ENCODE peak calls at places on chromosomes 4 and X, in six cellular contexts. B is right lobe of liver, Y is fibroblast of lung, Z is A549, U is psoas muscle, C is lung. E is an unnamed sample. For H3K4me1, the result is how much of the 10 kb centered on the place peaks cover.

GRCh38 chr4:169270156-169270809 is 473 bp downstream of the SH3RF1 start:
- DNase-seq in Z (peak), U (peak), B (peak), C (peak), Y (peak), E (peak)

GRCh38 chrX:133171962-133172708 is 46.0 kb downstream of the TFDP3 start:
- DNase-seq in Y (peak), Z (peak), U (no peak), B (no peak), C (no peak), E (no peak)

GRCh38 chr4:127708985-127709384 is 21.2 kb upstream of the SLC25A31 start:
- DNase-seq in U (no peak), Y (peak), Z (peak), B (no peak), C (no peak), E (no peak)

GRCh38 chr4:94240384-94240783 is 32.7 kb downstream of the SMARCAD1 start:
- DNase-seq in C (no peak), Y (no peak), B (no peak), Z (no peak), U (no peak), E (no peak)

GRCh38 chr4:41362647-41363383 is 106.1 kb downstream of the UCHL1 start:
- DNase-seq in Y (no peak), Z (no peak), C (no peak), U (no peak), B (no peak), E (no peak)

GRCh38 chr4:13985824-13986223 is 358.3 kb upstream of the BOD1L1 start:
- DNase-seq in Y (peak), C (no peak), U (no peak), B (no peak), Z (no peak), E (no peak)

GRCh38 chr4:3338976-3339531 is 46.2 kb downstream of the RGS12 start:
- DNase-seq in C (peak), U (no peak), Y (no peak), Z (no peak), B (no peak), E (no peak)

GRCh38 chr4:148438047-148438446 is 4.2 kb downstream of the NR3C2 start:
- DNase-seq in C (no peak), Z (no peak), B (no peak), Y (no peak), U (no peak), E (no peak)

GRCh38 chr4:95889662-95890061 is 49.8 kb downstream of the PDHA2 start:
- DNase-seq in U (no peak), B (no peak), C (no peak), Z (no peak), Y (no peak), E (no peak)

GRCh38 chrX:48892896-48893295 is 4.7 kb downstream of the TIMM17B start:
- DNase-seq in Z (no peak), Y (no peak), U (no peak), B (no peak), C (no peak), E (no peak)

GRCh38 chrX:15343075-15343476 is 7.8 kb upstream of the PIGA start:
- DNase-seq in Y (peak), Z (peak), C (peak), B (no peak), U (no peak), E (no peak)

GRCh38 chr4:127782275-127783025 is at the start of gene HSPA4L:
- DNase-seq in U (peak), B (peak), C (no peak), Z (peak), Y (peak), E (peak)

GRCh38 chrX:11296051-11296450 is 2.8 kb downstream of the AMELX start:
- DNase-seq in C (no peak), Z (no peak), Y (no peak), U (no peak), B (no peak), E (no peak)

GRCh38 chr4:98653890-98654867 is 4.2 kb downstream of the TSPAN5 start:
- DNase-seq in Z (peak), U (no peak), B (no peak), C (no peak), Y (peak), E (no peak)

GRCh38 chr4:125315571-125316390 is 1.0 kb downstream of the FAT4 start:
- DNase-seq in U (peak), B (peak), C (peak), Z (peak), Y (peak), E (no peak)

GRCh38 chr4:185602397-185602796 is 67.1 kb upstream of the PDLIM3 start:
- DNase-seq in U (no peak), B (no peak), C (no peak), Z (no peak), Y (no peak), E (no peak)

GRCh38 chrX:77415882-77416281 is 31.3 kb upstream of the FGF16 start:
- DNase-seq in Y (no peak), Z (no peak), C (no peak), B (no peak), U (no peak), E (no peak)

GRCh38 chr4:150355858-150356455 is 226.0 kb upstream of the MAB21L2 start:
- DNase-seq in C (no peak), B (no peak), Z (no peak), Y (no peak), U (no peak), E (no peak)

GRCh38 chr4:92047209-92047877 is 256.4 kb upstream of the GRID2 start:
- DNase-seq in B (no peak), Z (no peak), Y (peak), C (no peak), U (no peak), E (no peak)

GRCh38 chr4:6470502-6471302 is 1.7 kb downstream of the PPP2R2C start:
- DNase-seq in Y (peak), U (peak), Z (peak), C (no peak), B (peak), E (no peak)

GRCh38 chr4:83364312-83364711 is 29.7 kb upstream of the HPSE start:
- DNase-seq in Z (no peak), Y (no peak), U (no peak), B (no peak), C (no peak), E (no peak)

GRCh38 chr4:118265312-118266144 is 87.3 kb downstream of the PRSS12 start:
- DNase-seq in U (no peak), Z (no peak), Y (no peak), B (peak), C (peak), E (peak)

GRCh38 chrX:46574941-46575381 is 1.4 kb downstream of the CHST7 start:
- DNase-seq in Z (no peak), B (peak), Y (no peak), U (peak), C (no peak), E (peak)

GRCh38 chrX:153765138-153766079 is 1.4 kb downstream of the PLXNB3 start:
- DNase-seq in B (peak), Z (no peak), U (peak), C (no peak), Y (no peak), E (no peak)
- H3K4me3 ChIP-seq in B (no peak), Z (no peak), U (no peak), C (no peak), Y (peak), E (no peak)

DNA sequence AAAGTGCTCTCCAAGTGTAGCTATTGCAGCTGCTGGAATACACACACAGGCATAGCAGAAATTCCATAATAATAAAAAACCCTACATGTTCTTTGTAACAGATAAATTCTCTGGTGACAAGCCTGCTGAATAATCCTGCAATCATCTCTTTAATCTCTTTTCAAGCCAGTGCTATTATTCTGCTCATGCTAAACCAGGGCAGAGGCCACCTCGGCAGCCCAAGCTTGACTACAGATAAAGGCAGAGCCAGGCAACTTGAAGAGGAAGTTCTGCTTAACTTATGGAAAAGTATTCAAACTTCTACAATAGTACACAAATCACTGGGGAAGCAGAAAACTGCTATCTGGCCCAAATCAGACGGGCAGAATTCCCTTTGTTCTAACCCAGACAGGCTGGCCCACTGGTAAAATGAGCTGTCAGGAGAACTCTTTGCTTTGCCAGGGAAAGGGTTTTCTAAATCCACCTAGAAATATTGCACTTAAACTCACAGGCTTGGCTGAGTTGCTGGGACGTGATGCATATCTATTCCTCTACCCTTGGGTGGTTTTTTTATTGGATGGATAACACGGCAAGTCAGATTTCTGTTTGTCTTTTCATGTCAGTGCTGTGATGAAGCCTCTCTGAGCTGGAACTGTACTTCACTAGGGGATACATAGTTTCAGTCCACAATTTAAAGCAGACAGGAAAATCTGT is 70.5 kb downstream of the GATB start:
- DNase-seq in Y (peak), C (no peak), B (no peak), U (no peak), Z (no peak), E (no peak)
- H3K4me1 ChIP-seq in Y (under half), C (under half), B (under half), U (half or more), Z (under half), E (under half)

DNA sequence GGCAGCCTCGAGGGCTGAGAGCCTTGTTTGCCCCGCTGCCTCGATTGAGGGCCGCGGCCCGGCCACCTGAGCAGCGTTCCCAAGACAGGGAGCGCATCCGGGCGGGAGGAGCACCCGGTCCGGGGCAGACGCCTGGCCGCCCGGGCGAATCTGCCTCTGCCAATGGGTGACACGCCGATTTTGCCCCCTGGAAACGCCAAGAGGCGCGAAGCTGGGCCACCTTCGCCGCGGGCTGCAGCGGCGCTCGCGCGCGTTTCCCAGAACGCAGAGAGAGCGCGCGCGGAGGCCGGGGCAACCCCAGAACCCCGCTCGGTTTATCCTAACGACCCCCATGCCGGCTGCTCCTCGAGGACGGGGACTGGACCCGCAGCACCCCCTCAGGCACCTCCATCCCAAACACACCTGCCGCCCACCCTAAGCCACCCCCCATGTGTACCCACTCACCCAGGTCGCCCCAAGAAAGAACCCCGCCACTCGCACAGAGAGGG is 576 bp downstream of the MAP7D2 start:
- DNase-seq in B (no peak), C (no peak), U (no peak), Z (no peak), Y (no peak), E (no peak)
- H3K4me3 ChIP-seq in B (no peak), C (no peak), U (peak), Z (peak), Y (peak), E (no peak)

GRCh38 chr4:19227701-19228100 is 1024.0 kb upstream of the SLIT2 start:
- DNase-seq in Z (no peak), U (no peak), C (no peak), B (no peak), Y (no peak), E (no peak)

DNA sequence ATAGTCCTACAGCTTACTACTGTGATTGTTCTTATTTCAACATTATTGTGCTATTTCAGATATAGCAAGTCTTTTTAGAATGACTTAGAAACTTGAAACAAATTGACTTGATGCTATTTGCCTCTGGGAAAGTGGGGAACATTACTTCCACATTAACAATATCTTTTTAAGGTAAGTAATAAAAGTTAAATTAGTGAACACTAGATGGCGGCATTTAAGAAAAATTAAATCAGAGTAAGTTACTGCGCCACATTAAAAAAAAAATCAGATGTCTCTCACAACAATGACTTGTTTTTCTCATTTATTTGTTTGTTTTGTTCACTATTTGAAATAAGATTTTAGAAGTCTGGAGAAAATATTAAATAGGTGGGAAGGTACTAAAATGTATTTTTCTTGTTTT is 1026.9 kb upstream of the SLIT2 start:
- DNase-seq in U (no peak), Z (no peak), B (no peak), Y (peak), C (no peak), E (no peak)
- H3K4me1 ChIP-seq in U (under half), Z (under half), B (under half), Y (under half), C (under half), E (under half)

DNA sequence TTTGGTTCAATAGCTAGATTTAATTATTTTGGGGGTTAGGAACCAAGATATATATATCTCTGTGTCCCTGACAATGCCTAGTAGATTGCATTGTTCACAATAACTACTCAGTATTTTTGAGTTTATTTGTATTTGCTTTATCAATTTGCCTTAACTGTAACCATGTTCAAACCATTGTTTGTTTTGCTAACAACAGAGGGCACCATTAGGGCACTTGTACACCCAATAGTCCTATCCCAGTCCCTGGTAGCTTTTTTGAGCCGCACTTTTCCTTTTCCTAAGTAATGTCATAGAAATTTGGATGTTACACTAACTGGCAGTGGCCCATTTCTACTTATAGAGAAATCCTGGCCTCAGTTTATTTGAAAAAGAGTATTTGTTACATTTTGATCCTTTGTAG is 582 bp upstream of the KLHL5 start:
- DNase-seq in B (no peak), Z (no peak), U (no peak), Y (no peak), C (no peak), E (no peak)
- H3K4me3 ChIP-seq in B (no peak), Z (no peak), U (no peak), Y (no peak), C (no peak), E (no peak)

GRCh38 chr4:56388311-56388710 is 1.0 kb upstream of the AASDH start:
- DNase-seq in U (no peak), Z (no peak), Y (no peak), B (no peak), C (no peak), E (no peak)

GRCh38 chr4:56391270-56391669 is 4.0 kb upstream of the AASDH start:
- DNase-seq in U (no peak), Z (no peak), Y (no peak), C (no peak), B (no peak), E (no peak)

GRCh38 chr4:56386091-56386490 is 1.2 kb downstream of the AASDH start:
- DNase-seq in C (no peak), U (no peak), Y (no peak), Z (no peak), B (no peak), E (no peak)

GRCh38 chr4:56387023-56388001 is at the start of gene AASDH:
- DNase-seq in B (peak), C (peak), Y (peak), Z (peak), U (peak), E (peak)

DNA sequence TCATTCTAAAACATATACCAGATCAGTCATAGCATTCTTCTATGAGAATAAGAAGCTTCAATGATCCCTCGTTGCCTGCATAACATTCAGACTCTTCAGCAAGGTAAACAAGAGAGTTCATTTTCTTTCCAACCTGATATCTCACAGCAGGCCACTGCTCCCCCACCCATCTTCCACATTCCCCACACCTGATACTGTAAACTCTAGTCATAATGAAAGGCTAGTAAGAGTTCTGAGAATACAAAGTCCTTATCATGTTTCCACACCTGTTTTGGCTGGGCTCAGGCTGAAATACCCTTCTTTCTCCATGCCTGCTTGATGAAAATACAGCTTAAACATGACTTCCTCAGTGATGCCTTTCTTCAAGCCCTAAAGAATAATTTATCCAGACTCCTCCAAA is 2.3 kb upstream of the AASDH start:
- DNase-seq in Z (no peak), Y (no peak), B (no peak), U (no peak), C (no peak), E (no peak)
- H3K4me1 ChIP-seq in Z (under half), Y (under half), B (under half), U (under half), C (under half), E (under half)

E was measured in CD4-positive, CD25-positive, alpha-beta regulatory T cell.